ENCODE peak calls at places on chromosome 1, in nine cellular contexts. J is Panc1; K is gastrocnemius medialis; T is CD4-positive, alpha-beta T cell; P is stimulated activated naive CD8-positive, alpha-beta T cell treated with anti-CD3 and anti-CD28 coated beads, Interleukin-15, amount 100 ng/mL, for 72 hours; Q is activated T-cell treated with anti-CD3 and anti-CD28 coated beads, Interleukin-2, amount 50 U/mL, for 4 hours; N is SK-N-SH treated with all-trans-retinoic acid at 6 μM for 48 hours; M is T-helper 17 cell; W is activated CD4-positive, alpha-beta T cell treated with anti-CD3 and anti-CD28 coated beads for 36 hours. H is an unnamed sample.

GRCh38 chr1:5862051-5862825 is 130.0 kb downstream of the NPHP4 start:
- ATAC-seq in J (no peak), K (no peak), T (no peak), P (no peak), Q (no peak), N (no peak), M (no peak), W (no peak), H (no peak)

GRCh38 chr1:8127201-8127641 is 101.1 kb upstream of the ERRFI1 start:
- ATAC-seq in J (no peak), K (peak; percentile 75), T (no peak), P (no peak), Q (no peak), N (no peak), M (no peak), W (no peak), H (no peak)

GRCh38 chr1:167612583-167612982 is 17.4 kb upstream of the RCSD1 start:
- ATAC-seq in J (no peak), K (no peak), T (no peak), P (no peak), Q (no peak), N (no peak), M (no peak), W (no peak), H (no peak)

GRCh38 chr1:234621657-234622335 is 11.8 kb upstream of the IRF2BP2 start:
- ATAC-seq in J (no peak), K (no peak), T (no peak), P (no peak), Q (no peak), N (peak; percentile 80), M (no peak), W (no peak), H (no peak)

GRCh38 chr1:214902636-214903320 is 179.8 kb upstream of the KCNK2 start:
- ATAC-seq in J (no peak), K (no peak), T (no peak), P (no peak), Q (no peak), N (peak; percentile 54), M (no peak), W (no peak), H (no peak)

GRCh38 chr1:28526886-28527285 is 21.0 kb downstream of the RCC1 start:
- ATAC-seq in J (no peak), K (no peak), T (no peak), P (no peak), Q (no peak), N (no peak), M (no peak), W (no peak), H (no peak)

GRCh38 chr1:36203554-36204346 is 20.5 kb upstream of the THRAP3 start:
- ATAC-seq in J (peak; percentile 73), K (peak; percentile 77), T (no peak), P (no peak), Q (no peak), N (peak; percentile 82), M (peak; percentile 20), W (no peak), H (no peak)

GRCh38 chr1:247681288-247681897 is 1.9 kb upstream of the OR13G1 start:
- ATAC-seq in J (peak; percentile 78), K (no peak), T (no peak), P (peak; percentile 77), Q (no peak), N (peak; percentile 81), M (no peak), W (peak; percentile 65), H (no peak)